ENCODE peak calls at places on chromosomes 4 and X, in seven cellular contexts. One of them, this sample, is unnamed.

GRCh38 chr4:42554072-42554471 is 102.8 kb downstream of the ATP8A1 start:
- DNase-seq in fibroblast of the conjunctiva: no peak
- DNase-seq in GM13976: no peak
- DNase-seq in HS-5: no peak
- DNase-seq in EL: no peak
- DNase-seq in left colon: no peak
- DNase-seq in iPS DF 19.7: no peak
- DNase-seq in this sample: no peak

GRCh38 chrX:13253223-13253622 is 66.6 kb downstream of the ATXN3L start:
- DNase-seq in fibroblast of the conjunctiva: no peak
- DNase-seq in GM13976: peak
- DNase-seq in HS-5: no peak
- DNase-seq in EL: no peak
- DNase-seq in left colon: no peak
- DNase-seq in iPS DF 19.7: no peak
- DNase-seq in this sample: no peak

GRCh38 chr4:122602277-122603142 is 18.4 kb downstream of the IL21 start:
- DNase-seq in fibroblast of the conjunctiva: peak
- DNase-seq in GM13976: peak
- DNase-seq in HS-5: no peak
- DNase-seq in EL: peak
- DNase-seq in left colon: no peak
- DNase-seq in iPS DF 19.7: no peak
- DNase-seq in this sample: no peak

GRCh38 chrX:153646620-153647373 is at the start of gene DUSP9:
- DNase-seq in fibroblast of the conjunctiva: no peak
- DNase-seq in GM13976: no peak
- DNase-seq in HS-5: no peak
- DNase-seq in EL: peak
- DNase-seq in left colon: peak
- DNase-seq in iPS DF 19.7: no peak
- DNase-seq in this sample: no peak

GRCh38 chr4:623914-624626 is 1.3 kb upstream of the PDE6B start:
- DNase-seq in fibroblast of the conjunctiva: no peak
- DNase-seq in GM13976: no peak
- DNase-seq in HS-5: no peak
- DNase-seq in EL: no peak
- DNase-seq in left colon: no peak
- DNase-seq in iPS DF 19.7: no peak
- DNase-seq in this sample: no peak

GRCh38 chrX:119763175-119763574 is 4.8 kb downstream of the SOWAHD start:
- DNase-seq in fibroblast of the conjunctiva: peak
- DNase-seq in GM13976: no peak
- DNase-seq in HS-5: peak
- DNase-seq in EL: peak
- DNase-seq in left colon: no peak
- DNase-seq in iPS DF 19.7: no peak
- DNase-seq in this sample: no peak

GRCh38 chr4:47122592-47123291 is 91.4 kb downstream of the GABRB1 start:
- DNase-seq in fibroblast of the conjunctiva: peak
- DNase-seq in GM13976: peak
- DNase-seq in HS-5: peak
- DNase-seq in EL: peak
- DNase-seq in left colon: peak
- DNase-seq in iPS DF 19.7: peak
- DNase-seq in this sample: peak

GRCh38 chr4:186825069-186825468 is 101.4 kb upstream of the FAT1 start:
- DNase-seq in fibroblast of the conjunctiva: no peak
- DNase-seq in GM13976: no peak
- DNase-seq in HS-5: no peak
- DNase-seq in EL: no peak
- DNase-seq in left colon: no peak
- DNase-seq in iPS DF 19.7: no peak
- DNase-seq in this sample: no peak

GRCh38 chrX:50495616-50496015 is 25.0 kb upstream of the DGKK start:
- DNase-seq in fibroblast of the conjunctiva: no peak
- DNase-seq in GM13976: no peak
- DNase-seq in HS-5: no peak
- DNase-seq in EL: no peak
- DNase-seq in left colon: no peak
- DNase-seq in iPS DF 19.7: no peak
- DNase-seq in this sample: no peak

GRCh38 chr4:3312362-3312761 is 19.5 kb downstream of the RGS12 start:
- DNase-seq in fibroblast of the conjunctiva: no peak
- DNase-seq in GM13976: no peak
- DNase-seq in HS-5: no peak
- DNase-seq in EL: no peak
- DNase-seq in left colon: no peak
- DNase-seq in iPS DF 19.7: no peak
- DNase-seq in this sample: no peak

GRCh38 chr4:16118090-16118489 is 34.3 kb upstream of the PROM1 start:
- DNase-seq in fibroblast of the conjunctiva: no peak
- DNase-seq in GM13976: no peak
- DNase-seq in HS-5: no peak
- DNase-seq in EL: no peak
- DNase-seq in left colon: no peak
- DNase-seq in iPS DF 19.7: no peak
- DNase-seq in this sample: no peak

GRCh38 chrX:104118765-104119164 is 6.4 kb downstream of the ZCCHC18 start:
- DNase-seq in fibroblast of the conjunctiva: no peak
- DNase-seq in GM13976: no peak
- DNase-seq in HS-5: no peak
- DNase-seq in EL: no peak
- DNase-seq in left colon: no peak
- DNase-seq in iPS DF 19.7: no peak
- DNase-seq in this sample: no peak

GRCh38 chr4:152545088-152545487 is 9.2 kb upstream of the FBXW7 start:
- DNase-seq in fibroblast of the conjunctiva: no peak
- DNase-seq in GM13976: no peak
- DNase-seq in HS-5: no peak
- DNase-seq in EL: no peak
- DNase-seq in left colon: no peak
- DNase-seq in iPS DF 19.7: no peak
- DNase-seq in this sample: no peak

GRCh38 chr4:43244688-43245382 is 352.3 kb downstream of the GRXCR1 start:
- DNase-seq in fibroblast of the conjunctiva: no peak
- DNase-seq in GM13976: peak
- DNase-seq in HS-5: no peak
- DNase-seq in EL: no peak
- DNase-seq in left colon: no peak
- DNase-seq in iPS DF 19.7: no peak
- DNase-seq in this sample: no peak

GRCh38 chr4:46277165-46277951 is 112.6 kb downstream of the GABRA2 start:
- DNase-seq in fibroblast of the conjunctiva: no peak
- DNase-seq in GM13976: no peak
- DNase-seq in HS-5: no peak
- DNase-seq in EL: no peak
- DNase-seq in left colon: no peak
- DNase-seq in iPS DF 19.7: no peak
- DNase-seq in this sample: no peak

GRCh38 chr4:100162027-100162685 is 28.1 kb downstream of the DDIT4L start:
- DNase-seq in fibroblast of the conjunctiva: no peak
- DNase-seq in GM13976: no peak
- DNase-seq in HS-5: no peak
- DNase-seq in EL: no peak
- DNase-seq in left colon: no peak
- DNase-seq in iPS DF 19.7: no peak
- DNase-seq in this sample: no peak

GRCh38 chrX:97429101-97429500 is 545.4 kb downstream of the RPA4 start:
- DNase-seq in fibroblast of the conjunctiva: no peak
- DNase-seq in GM13976: no peak
- DNase-seq in HS-5: no peak
- DNase-seq in EL: no peak
- DNase-seq in left colon: no peak
- DNase-seq in iPS DF 19.7: no peak
- DNase-seq in this sample: no peak

GRCh38 chr4:25928956-25929336 is 14.9 kb downstream of the SMIM20 start:
- DNase-seq in fibroblast of the conjunctiva: no peak
- DNase-seq in GM13976: no peak
- DNase-seq in HS-5: no peak
- DNase-seq in EL: peak
- DNase-seq in left colon: no peak
- DNase-seq in iPS DF 19.7: no peak
- DNase-seq in this sample: no peak

GRCh38 chr4:173845580-173845979 is 315.6 kb upstream of the HAND2 start:
- DNase-seq in fibroblast of the conjunctiva: no peak
- DNase-seq in GM13976: no peak
- DNase-seq in HS-5: no peak
- DNase-seq in EL: no peak
- DNase-seq in left colon: no peak
- DNase-seq in iPS DF 19.7: no peak
- DNase-seq in this sample: no peak

GRCh38 chr4:7332216-7333023 is 102.3 kb downstream of the PSAPL1 start:
- DNase-seq in fibroblast of the conjunctiva: no peak
- DNase-seq in GM13976: no peak
- DNase-seq in HS-5: no peak
- DNase-seq in EL: peak
- DNase-seq in left colon: peak
- DNase-seq in iPS DF 19.7: no peak
- DNase-seq in this sample: no peak

GRCh38 chr4:157075811-157076577 is at the start of gene GLRB:
- DNase-seq in fibroblast of the conjunctiva: no peak
- DNase-seq in GM13976: peak
- DNase-seq in HS-5: no peak
- DNase-seq in EL: peak
- DNase-seq in left colon: peak
- DNase-seq in iPS DF 19.7: no peak
- DNase-seq in this sample: no peak

This sample was measured in nucleus accumbens.